ENCODE peak calls at places on chromosomes 13 and 19, in six cellular contexts. A is AG20443, N is GM12892, P is immature natural killer cell, H is kidney tubule cell, O is occipital lobe. Q is an unnamed sample.

GRCh38 chr13:109758937-109759480 is 27.4 kb downstream of the IRS2 start:
- DNase-seq in H (no peak), O (no peak), P (peak), N (no peak), A (no peak), Q (no peak)

GRCh38 chr13:29591310-29591709 is 4.2 kb downstream of the SLC7A1 start:
- DNase-seq in N (no peak), O (no peak), P (no peak), A (peak), H (peak), Q (no peak)

GRCh38 chr13:111956261-111957151 is 110.4 kb upstream of the SOX1 start:
- DNase-seq in H (no peak), P (no peak), N (no peak), A (no peak), O (no peak), Q (no peak)

GRCh38 chr13:20258208-20258962 is 26.3 kb upstream of the GJB6 start:
- DNase-seq in N (no peak), O (no peak), P (no peak), A (no peak), H (peak), Q (no peak)

GRCh38 chr19:6654347-6655310 is 15.3 kb downstream of the TNFSF14 start:
- DNase-seq in N (no peak), P (peak), H (no peak), O (no peak), A (no peak), Q (no peak)

GRCh38 chr19:34215666-34216038 is 38.7 kb upstream of the GARRE1 start:
- DNase-seq in H (no peak), O (no peak), P (no peak), A (no peak), N (no peak), Q (no peak)

GRCh38 chr13:106736941-106737340 is 169.0 kb upstream of the ARGLU1 start:
- DNase-seq in O (no peak), H (no peak), N (no peak), A (no peak), P (no peak), Q (no peak)

GRCh38 chr19:8654591-8655339 is 24.3 kb downstream of the NFILZ start:
- DNase-seq in H (peak), A (peak), P (peak), N (peak), O (no peak), Q (peak)

GRCh38 chr13:34361528-34361927 is 543.6 kb downstream of the RFC3 start:
- DNase-seq in N (no peak), O (no peak), A (peak), P (no peak), H (no peak), Q (no peak)

GRCh38 chr13:34255695-34256094 is 437.7 kb downstream of the RFC3 start:
- DNase-seq in N (no peak), O (no peak), H (no peak), A (no peak), P (no peak), Q (no peak)

GRCh38 chr13:64369121-64369520 is 2861.0 kb downstream of the PCDH9 start:
- DNase-seq in P (no peak), A (no peak), N (no peak), H (no peak), O (no peak), Q (no peak)

GRCh38 chr19:36436531-36436930 is 18.1 kb upstream of the ZFP82 start:
- DNase-seq in H (no peak), P (no peak), N (no peak), A (peak), O (no peak), Q (no peak)

GRCh38 chr19:11196406-11197287 is 698 bp downstream of the KANK2 start:
- DNase-seq in P (no peak), A (peak), H (peak), N (no peak), O (no peak), Q (no peak)

GRCh38 chr13:41708648-41709175 is 251.4 kb downstream of the RGCC start:
- DNase-seq in P (no peak), O (no peak), H (no peak), N (no peak), A (peak), Q (peak)

GRCh38 chr13:106534844-106535551 is 464 bp downstream of the EFNB2 start:
- DNase-seq in P (peak), O (no peak), A (peak), N (peak), H (peak), Q (no peak)

GRCh38 chr13:42970824-42971669 is 21.0 kb downstream of the EPSTI1 start:
- DNase-seq in A (peak), P (peak), H (peak), O (no peak), N (no peak), Q (peak)

GRCh38 chr19:2796659-2797266 is 11.5 kb downstream of the THOP1 start:
- DNase-seq in O (no peak), N (no peak), A (no peak), H (no peak), P (no peak), Q (no peak)

GRCh38 chr19:6048348-6048747 is 62.0 kb downstream of the RFX2 start:
- DNase-seq in A (no peak), H (no peak), P (no peak), O (no peak), N (no peak), Q (no peak)

GRCh38 chr13:49533011-49533410 is 37.3 kb downstream of the PHF11 start:
- DNase-seq in P (no peak), O (no peak), A (no peak), H (no peak), N (no peak), Q (no peak)

GRCh38 chr19:23287620-23288019 is 37.4 kb upstream of the ZNF724 start:
- DNase-seq in N (no peak), H (no peak), P (no peak), O (no peak), A (no peak), Q (no peak)

GRCh38 chr13:80274643-80275042 is 66.3 kb downstream of the SPRY2 start:
- DNase-seq in O (no peak), P (no peak), H (peak), N (no peak), A (no peak), Q (no peak)

Q was measured in Ammon's horn.